ENCODE peak calls at places on chromosomes 2 and 18, in six cellular contexts. M, V, O, H, Y and C are unnamed samples.
A peak's percentile ranks its signal among the peaks of the same experiment; 100 is the strongest.

GRCh38 chr2:224017976-224018375 is 21.1 kb downstream of the SERPINE2 start:
- DNase-seq in M (no peak), V (no peak), O (no peak), H (no peak), Y (no peak), C (no peak)

GRCh38 chr18:61743775-61744531 is 148.9 kb downstream of the RNF152 start:
- DNase-seq in M (no peak), V (no peak), O (no peak), H (no peak), Y (no peak), C (no peak)

GRCh38 chr2:144372484-144373195 is 147.3 kb downstream of the ZEB2 start:
- DNase-seq in M (no peak), V (peak; percentile 37), O (no peak), H (no peak), Y (no peak), C (no peak)

GRCh38 chr2:72669121-72669520 is 156.7 kb downstream of the EXOC6B start:
- DNase-seq in M (no peak), V (no peak), O (no peak), H (no peak), Y (no peak), C (no peak)

GRCh38 chr2:30232801-30233130 is 1.4 kb downstream of the LBH start:
- DNase-seq in M (no peak), V (no peak), O (no peak), H (no peak), Y (no peak), C (no peak)

GRCh38 chr18:76490701-76491171 is 4.3 kb downstream of the ZNF516 start:
- DNase-seq in M (no peak), V (no peak), O (no peak), H (peak; percentile 66), Y (no peak), C (peak; percentile 44)

GRCh38 chr2:127641846-127642510 is 4.0 kb upstream of the GPR17 start:
- DNase-seq in M (no peak), V (no peak), O (no peak), H (no peak), Y (no peak), C (no peak)

GRCh38 chr2:189210250-189211075 is 30.9 kb upstream of the COL5A2 start:
- DNase-seq in M (peak; percentile 24), V (peak; percentile 56), O (no peak), H (no peak), Y (no peak), C (no peak)

GRCh38 chr2:229520582-229521221 is 193.7 kb downstream of the DNER start:
- DNase-seq in M (no peak), V (no peak), O (no peak), H (peak; percentile 13), Y (no peak), C (no peak)

DNA sequence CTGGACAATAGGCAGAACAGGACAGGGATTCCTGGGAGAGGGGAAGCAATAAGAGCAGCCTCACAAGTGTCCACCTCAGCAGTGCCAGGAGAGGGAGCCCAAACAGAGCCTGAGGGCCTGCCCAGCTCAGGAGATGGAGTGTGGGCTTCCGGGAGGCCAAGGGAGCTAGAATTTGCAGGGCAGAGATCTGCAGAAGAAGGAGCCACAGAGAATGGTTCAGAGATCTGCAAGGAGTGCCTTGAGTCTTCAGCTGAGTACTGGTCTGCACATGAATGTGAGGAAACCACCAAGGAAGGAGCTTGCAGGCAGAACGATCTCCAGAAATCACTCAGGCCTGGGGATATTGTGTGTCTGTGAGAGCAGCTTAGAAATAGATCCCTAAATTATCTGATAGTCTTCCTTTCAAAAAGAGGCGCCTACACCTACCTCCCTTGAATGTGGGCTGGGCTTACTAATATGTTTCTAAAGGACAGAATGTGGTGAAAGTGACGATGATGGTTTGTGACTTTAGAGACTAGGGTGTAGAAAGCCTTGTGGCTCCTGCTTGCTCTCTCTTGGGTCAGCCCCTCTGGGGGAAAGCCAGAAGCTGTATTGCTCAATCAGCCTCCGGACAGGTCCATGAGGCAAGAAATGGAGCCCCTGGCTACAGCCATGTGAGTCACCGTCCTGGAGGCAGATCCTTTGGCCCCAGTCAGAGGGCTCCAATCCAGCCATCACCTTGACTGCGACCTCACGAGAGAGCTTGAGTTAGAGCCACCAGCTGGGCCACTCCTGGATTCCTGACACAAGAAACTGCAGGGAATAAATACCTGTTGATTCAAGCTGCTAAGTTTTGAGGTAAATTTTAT is 7.6 kb upstream of the LPIN1 start:
- DNase-seq in M (peak; percentile 39), V (peak; percentile 64), O (peak; percentile 75), H (peak; percentile 63), Y (no peak), C (peak; percentile 64)
- TF ChIP-seq POLR2AphosphoS5 in M (no peak), V (no peak), O (no peak), H (no peak), Y (no peak), C (no peak)

DNA sequence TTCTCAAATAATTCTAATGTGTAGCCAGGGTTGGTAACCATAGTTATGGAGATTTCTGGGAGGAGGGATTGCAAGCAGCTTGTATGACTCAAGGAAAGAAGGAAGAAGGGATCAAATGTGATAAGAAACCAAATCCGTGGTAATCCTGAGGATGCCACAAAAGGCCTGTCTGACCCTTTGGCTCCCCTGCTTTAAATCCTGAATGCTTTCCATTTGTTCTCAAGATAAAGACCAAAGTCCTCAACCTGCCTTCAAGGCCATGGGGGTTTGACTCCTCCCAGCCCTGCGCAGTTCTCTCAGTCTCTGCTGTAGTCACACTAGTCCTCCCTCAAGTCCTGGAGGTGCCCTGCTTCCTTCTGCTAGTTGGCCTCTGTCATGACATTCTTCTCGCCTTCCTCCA is 74.0 kb downstream of the SUMO1 start:
- DNase-seq in M (no peak), V (no peak), O (no peak), H (no peak), Y (no peak), C (no peak)
- TF ChIP-seq REST in M (no peak), V (no peak), O (no peak), H (no peak), Y (no peak), C (no peak)

GRCh38 chr2:167103757-167104133 is 215.5 kb downstream of the XIRP2 start:
- DNase-seq in M (no peak), V (no peak), O (no peak), H (no peak), Y (no peak), C (no peak)
- H3K4me2 ChIP-seq in M (no peak overlapping the region), V (no peak overlapping the region), O (peak overlapping the region; percentile 55), H (no peak overlapping the region), Y (no peak overlapping the region), C (no peak overlapping the region)

DNA sequence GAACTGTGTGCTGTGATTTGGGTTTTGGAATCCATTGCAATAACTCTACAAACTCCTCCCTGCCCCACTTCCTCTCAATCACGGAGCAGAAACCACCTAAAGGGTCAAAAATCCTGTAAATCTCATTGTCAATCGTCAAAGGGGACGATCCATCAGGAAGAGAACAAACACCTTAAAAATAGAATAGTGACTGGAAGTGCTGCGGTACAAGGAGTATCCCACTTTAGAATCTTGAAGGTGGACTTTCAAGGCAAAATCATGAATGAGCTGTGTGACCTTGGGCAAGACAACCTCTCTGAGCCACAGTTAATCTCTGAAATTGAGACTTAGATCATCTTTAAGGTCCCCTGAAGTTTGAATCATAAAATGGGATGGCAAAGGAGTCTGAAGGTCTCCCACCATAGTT is 5.9 kb downstream of the PMAIP1 start:
- DNase-seq in M (no peak), V (no peak), O (no peak), H (no peak), Y (no peak), C (no peak)
- TF ChIP-seq POLR2AphosphoS5 in M (no peak), V (no peak), O (no peak), H (no peak), Y (no peak), C (no peak)

GRCh38 chr2:12419803-12420202 is 296.9 kb upstream of the TRIB2 start:
- DNase-seq in M (no peak), V (no peak), O (no peak), H (no peak), Y (no peak), C (no peak)
- TF ChIP-seq REST in M (no peak), V (no peak), O (no peak), H (no peak), Y (no peak), C (no peak)

DNA sequence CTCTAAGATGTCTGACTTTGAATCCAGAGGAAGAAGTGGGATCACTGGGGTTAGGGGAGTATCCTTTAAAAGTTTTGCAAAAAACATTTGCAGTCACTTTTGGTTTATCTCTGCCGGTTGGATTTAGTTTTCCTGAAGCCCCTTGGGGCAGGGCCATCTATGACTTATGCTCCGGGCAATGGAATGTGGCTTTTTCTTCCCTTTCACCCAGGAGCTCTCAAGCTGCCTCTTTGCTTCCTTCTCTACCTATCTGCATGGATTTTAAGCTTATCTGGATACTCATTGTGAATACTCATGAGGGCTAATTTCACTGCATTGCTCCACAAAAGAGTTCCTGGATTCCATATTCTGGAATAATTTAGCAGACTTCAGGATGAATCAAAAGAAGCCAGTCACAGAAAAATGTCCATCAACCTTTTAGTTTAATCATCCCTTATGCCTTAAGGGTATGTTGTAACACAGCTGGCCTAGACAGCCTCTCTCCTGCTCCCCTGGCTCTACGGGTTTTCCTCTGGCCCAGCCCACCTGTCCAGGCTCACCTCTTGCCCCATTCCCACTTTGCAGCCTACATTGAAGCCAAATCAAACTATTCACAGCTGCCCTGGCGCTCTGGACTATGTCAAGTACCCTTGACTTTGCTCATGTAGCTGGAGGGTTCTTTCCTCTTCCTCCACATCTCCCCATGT is 122.8 kb upstream of the RMDN2 start:
- DNase-seq in M (no peak), V (no peak), O (no peak), H (no peak), Y (no peak), C (no peak)
- H3K4me2 ChIP-seq in M (no peak overlapping the region), V (no peak overlapping the region), O (no peak overlapping the region), H (no peak overlapping the region), Y (no peak overlapping the region), C (peak overlapping the region; percentile 50)